ENCODE peak calls at places on chromosomes 3 and 15, in five cellular contexts. C, L, T, U and I are unnamed samples.
A peak's percentile ranks its signal among the peaks of the same experiment; 100 is the strongest.

GRCh38 chr3:67017211-67017610 is 19.1 kb downstream of the KBTBD8 start:
- DNase-seq in U (no peak), C (no peak), L (no peak), T (no peak), I (no peak)

GRCh38 chr3:12462159-12462962 is 21.9 kb upstream of the TSEN2 start:
- DNase-seq in U (no peak), L (peak; percentile 29), T (no peak), C (peak; percentile 58), I (no peak)

GRCh38 chr3:34386309-34386708 is 587.9 kb downstream of the PDCD6IP start:
- DNase-seq in C (no peak), T (no peak), U (no peak), L (no peak), I (no peak)

GRCh38 chr3:179801263-179801662 is 148.4 kb downstream of the USP13 start:
- DNase-seq in L (no peak), U (no peak), C (peak; percentile 36), T (no peak), I (peak; percentile 45)

GRCh38 chr3:170599995-170600624 is 14.2 kb upstream of the SLC7A14 start:
- DNase-seq in C (no peak), T (no peak), L (no peak), U (no peak), I (no peak)

GRCh38 chr3:8996681-8997121 is 33.4 kb upstream of the RAD18 start:
- DNase-seq in U (peak; percentile 47), C (no peak), T (no peak), L (no peak), I (no peak)

GRCh38 chr3:14988988-14989394 is 41.6 kb downstream of the NR2C2 start:
- DNase-seq in T (peak; percentile 19), L (peak; percentile 36), U (no peak), C (no peak), I (no peak)

GRCh38 chr3:37544869-37545352 is 316.8 kb upstream of the CTDSPL start:
- DNase-seq in T (no peak), C (no peak), U (no peak), L (no peak), I (no peak)

GRCh38 chr3:194938845-194939531 is 253.3 kb downstream of the FAM43A start:
- DNase-seq in C (no peak), U (peak; percentile 61), L (no peak), T (no peak), I (no peak)

GRCh38 chr15:63210151-63211051 is 21.0 kb downstream of the RAB8B start:
- DNase-seq in L (no peak), T (no peak), C (no peak), U (no peak), I (no peak)

GRCh38 chr3:183285828-183286457 is 32.9 kb downstream of the B3GNT5 start:
- DNase-seq in L (peak; percentile 91), T (peak; percentile 93), C (peak; percentile 99), U (peak; percentile 65), I (peak; percentile 98)

GRCh38 chr3:161026612-161027217 is 78.4 kb downstream of the B3GALNT1 start:
- DNase-seq in U (no peak), C (no peak), T (no peak), L (no peak), I (no peak)

GRCh38 chr3:195270350-195271115 is 426 bp downstream of the XXYLT1 start:
- DNase-seq in L (peak; percentile 73), T (peak; percentile 27), C (peak; percentile 74), U (no peak), I (peak; percentile 62)

GRCh38 chr3:49869525-49870126 is at the start of gene CAMKV:
- DNase-seq in U (no peak), L (peak; percentile 38), C (no peak), T (no peak), I (no peak)

GRCh38 chr3:24222165-24222805 is 272.4 kb downstream of the THRB start:
- DNase-seq in U (no peak), L (no peak), T (no peak), C (peak; percentile 75), I (peak; percentile 56)

GRCh38 chr3:140956058-140956835 is 14.6 kb downstream of the SLC25A36 start:
- DNase-seq in T (no peak), U (no peak), L (no peak), C (no peak), I (no peak)

GRCh38 chr15:86157929-86158328 is 78.3 kb downstream of the AGBL1 start:
- DNase-seq in U (no peak), T (no peak), L (no peak), C (no peak), I (no peak)

GRCh38 chr3:126519506-126520455 is 2.2 kb upstream of the UROC1 start:
- DNase-seq in L (no peak), U (no peak), T (no peak), C (no peak), I (no peak)

GRCh38 chr15:37585966-37586656 is 348.3 kb upstream of the TMCO5A start:
- DNase-seq in T (no peak), L (no peak), U (no peak), C (peak; percentile 24), I (no peak)

GRCh38 chr3:146218880-146219866 is 31.7 kb downstream of the PLSCR4 start:
- DNase-seq in C (peak; percentile 51), T (peak; percentile 15), L (peak; percentile 51), U (no peak), I (peak; percentile 37)

GRCh38 chr3:58005662-58006061 is 2.6 kb upstream of the FLNB start:
- DNase-seq in T (no peak), C (peak; percentile 89), U (no peak), L (no peak), I (peak; percentile 95)

GRCh38 chr3:117003501-117003900 is 293.9 kb downstream of the TUSC7 start:
- DNase-seq in T (no peak), C (no peak), L (no peak), U (no peak), I (no peak)